ENCODE peak calls at places on chromosomes 16 and 17, in seven cellular contexts. E is CD8-positive, alpha-beta T cell; I is left ventricle myocardium inferior; F is body of pancreas; Y is heart left ventricle; U is IMR-90; H is PC-3. X is an unnamed sample.

GRCh38 chr17:40109471-40109824 is 9.1 kb upstream of the NR1D1 start:
- DNase-seq in I (peak; percentile 3), E (no peak), H (no peak), F (no peak), U (no peak), Y (no peak), X (no peak)

GRCh38 chr16:16062023-16062932 is 112.9 kb downstream of the ABCC1 start:
- DNase-seq in I (peak; percentile 29), H (no peak), Y (no peak), F (no peak), E (no peak), U (no peak), X (no peak)

GRCh38 chr17:6831662-6832263 is at the start of gene TEKT1:
- DNase-seq in I (peak; percentile 64), Y (peak; percentile 66), U (peak; percentile 26), E (peak; percentile 74), H (peak; percentile 73), F (peak; percentile 82), X (peak; percentile 74)

GRCh38 chr17:17076066-17076465 is 33.8 kb downstream of the MPRIP start:
- DNase-seq in F (no peak), Y (peak; percentile 6), I (no peak), H (no peak), E (no peak), U (no peak), X (no peak)

GRCh38 chr17:78561166-78561565 is 16.0 kb downstream of the DNAH17 start:
- DNase-seq in I (no peak), H (no peak), U (no peak), Y (no peak), F (no peak), E (no peak), X (no peak)

GRCh38 chr16:81810894-81811538 is 31.9 kb downstream of the PLCG2 start:
- DNase-seq in I (no peak), F (no peak), E (no peak), U (no peak), H (no peak), Y (no peak), X (no peak)

GRCh38 chr17:73030501-73030911 is 62.0 kb downstream of the SLC39A11 start:
- DNase-seq in Y (no peak), E (no peak), I (no peak), U (peak; percentile 24), F (peak; percentile 54), H (no peak), X (no peak)

GRCh38 chr17:35289222-35289621 is 46.4 kb downstream of the SLFN5 start:
- DNase-seq in Y (no peak), F (no peak), I (no peak), U (no peak), E (no peak), H (no peak), X (no peak)

GRCh38 chr17:67278363-67278762 is 33.4 kb upstream of the HELZ start:
- DNase-seq in E (no peak), I (no peak), U (no peak), F (no peak), H (no peak), Y (no peak), X (no peak)

GRCh38 chr16:66469291-66469931 is 42.3 kb downstream of the BEAN1 start:
- DNase-seq in I (no peak), H (no peak), E (no peak), Y (no peak), F (no peak), U (no peak), X (no peak)

GRCh38 chr16:1290860-1291575 is 18.4 kb upstream of the UBE2I start:
- DNase-seq in F (no peak), U (no peak), Y (no peak), E (no peak), I (no peak), H (no peak), X (no peak)

GRCh38 chr17:56514264-56514663 is 79.2 kb upstream of the NOG start:
- DNase-seq in F (no peak), E (no peak), I (no peak), U (no peak), Y (no peak), H (no peak), X (no peak)

GRCh38 chr16:67862623-67863583 is 9.9 kb upstream of the EDC4 start:
- DNase-seq in H (no peak), F (peak; percentile 19), I (peak; percentile 77), Y (peak; percentile 92), U (peak; percentile 45), E (no peak), X (peak; percentile 91)

GRCh38 chr17:29608986-29609385 is 13.7 kb downstream of the CORO6 start:
- DNase-seq in U (no peak), Y (no peak), I (no peak), F (no peak), H (no peak), E (no peak), X (no peak)

GRCh38 chr17:58327363-58328194 is 1.0 kb downstream of the TSPOAP1 start:
- DNase-seq in U (no peak), E (peak; percentile 64), Y (peak; percentile 15), I (no peak), F (no peak), H (no peak), X (no peak)

GRCh38 chr17:37490638-37491614 is 1.2 kb downstream of the DUSP14 start:
- DNase-seq in U (peak; percentile 93), E (no peak), F (no peak), I (peak; percentile 26), H (peak; percentile 87), Y (peak; percentile 57), X (peak; percentile 77)

GRCh38 chr16:78461496-78461938 is 362.1 kb downstream of the WWOX start:
- DNase-seq in F (no peak), Y (no peak), H (peak; percentile 58), I (no peak), E (no peak), U (no peak), X (no peak)

GRCh38 chr16:921321-921905 is 49.4 kb downstream of the LMF1 start:
- DNase-seq in U (no peak), I (no peak), E (no peak), F (no peak), H (no peak), Y (no peak), X (no peak)

GRCh38 chr17:14672830-14673229 is 371.9 kb downstream of the HS3ST3B1 start:
- DNase-seq in Y (no peak), E (no peak), H (peak; percentile 49), U (peak; percentile 47), I (no peak), F (peak; percentile 13), X (no peak)

GRCh38 chr17:36977066-36977465 is 28.3 kb downstream of the AATF start:
- DNase-seq in F (no peak), H (no peak), I (no peak), U (no peak), E (no peak), Y (no peak), X (no peak)

GRCh38 chr17:80678621-80679020 is 134.0 kb downstream of the RPTOR start:
- DNase-seq in I (no peak), E (no peak), F (no peak), Y (no peak), U (peak; percentile 91), H (peak; percentile 86), X (no peak)

GRCh38 chr17:1997587-1998425 is 27.3 kb downstream of the RTN4RL1 start:
- DNase-seq in U (no peak), I (no peak), Y (no peak), E (no peak), H (peak; percentile 60), F (peak; percentile 96), X (no peak)

GRCh38 chr17:60652484-60653247 is 25.0 kb upstream of the BCAS3 start:
- DNase-seq in F (no peak), Y (no peak), U (no peak), H (no peak), I (no peak), E (no peak), X (no peak)

GRCh38 chr16:57694556-57695377 is at the start of gene DRC7:
- DNase-seq in Y (no peak), H (peak; percentile 17), I (no peak), E (no peak), U (peak; percentile 13), F (peak; percentile 78), X (no peak)

GRCh38 chr16:21952040-21952792 is 945 bp upstream of the UQCRC2 start:
- DNase-seq in F (peak; percentile 67), U (peak; percentile 61), Y (peak; percentile 69), I (peak; percentile 57), E (peak; percentile 68), H (peak; percentile 62), X (peak; percentile 72)

GRCh38 chr17:76051571-76051970 is 20.7 kb downstream of the SRP68 start:
- DNase-seq in H (no peak), U (no peak), E (no peak), I (no peak), Y (no peak), F (no peak), X (no peak)
- H3K27ac ChIP-seq in H (peak overlapping the region; percentile 35), U (no peak overlapping the region), E (no peak overlapping the region), I (no peak overlapping the region), Y (no peak overlapping the region), F (peak overlapping the region; percentile 30), X (no peak overlapping the region)

GRCh38 chr16:75092777-75093176 is 23.8 kb downstream of the LDHD start:
- DNase-seq in H (no peak), F (no peak), U (no peak), Y (no peak), I (no peak), E (no peak), X (no peak)
- H3K4me1 ChIP-seq in H (peaks cover 26% of the 10 kb centered on the region), F (peaks cover 34% of the 10 kb centered on the region), U (peaks cover 3% of the 10 kb centered on the region), Y (peaks cover 5% of the 10 kb centered on the region), I (peaks cover 52% of the 10 kb centered on the region), E (no peaks in the 10 kb centered on the region), X (peaks cover 23% of the 10 kb centered on the region)

GRCh38 chr16:70398177-70398743 is 40.6 kb downstream of the ST3GAL2 start:
- DNase-seq in E (no peak), F (no peak), I (no peak), Y (no peak), U (no peak), H (no peak), X (no peak)

GRCh38 chr16:70402916-70403659 is 35.8 kb downstream of the ST3GAL2 start:
- DNase-seq in H (no peak), I (no peak), Y (no peak), F (no peak), U (peak; percentile 63), E (no peak), X (no peak)

GRCh38 chr16:70396209-70396904 is 42.5 kb downstream of the ST3GAL2 start:
- DNase-seq in H (no peak), E (no peak), I (no peak), Y (no peak), U (peak; percentile 42), F (no peak), X (no peak)

GRCh38 chr16:70399326-70399725 is 39.6 kb downstream of the ST3GAL2 start:
- DNase-seq in U (no peak), E (no peak), Y (no peak), H (no peak), F (no peak), I (no peak), X (no peak)

GRCh38 chr16:70399951-70400350 is 38.9 kb downstream of the ST3GAL2 start:
- DNase-seq in H (no peak), U (no peak), F (no peak), E (no peak), Y (no peak), I (no peak), X (no peak)
- H3K27ac ChIP-seq in H (no peak overlapping the region), U (no peak overlapping the region), F (no peak overlapping the region), E (no peak overlapping the region), Y (no peak overlapping the region), I (no peak overlapping the region), X (no peak overlapping the region)

DNA sequence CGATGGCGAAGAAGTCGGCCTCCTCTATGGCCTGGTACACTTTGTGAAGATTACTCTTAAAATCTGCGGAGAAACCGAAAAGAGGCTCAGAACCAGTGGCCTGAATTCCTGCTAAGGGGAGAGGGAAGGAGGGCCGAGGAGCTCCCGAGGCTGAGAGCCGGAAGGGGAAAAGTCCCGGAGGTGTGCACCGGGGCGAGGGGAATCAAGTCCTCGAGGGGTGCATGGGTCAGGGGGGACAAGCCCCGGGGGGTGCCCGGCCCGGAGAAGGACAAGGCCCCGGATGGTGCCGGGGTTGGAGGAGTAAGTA is 495 bp downstream of the PARN start:
- DNase-seq in I (no peak), E (peak; percentile 54), H (no peak), U (no peak), Y (peak; percentile 28), F (no peak), X (no peak)
- H3K4me1 ChIP-seq in I (peaks cover 57% of the 10 kb centered on the region), E (peaks cover 44% of the 10 kb centered on the region), H (peaks cover 22% of the 10 kb centered on the region), U (peaks cover 6% of the 10 kb centered on the region), Y (peaks cover 5% of the 10 kb centered on the region), F (peaks cover 30% of the 10 kb centered on the region), X (peaks cover 33% of the 10 kb centered on the region)